ENCODE peak calls at places on chromosomes 1 and 21, in four cellular contexts. V, B, I and H are unnamed samples.

GRCh38 chr1:47930215-47930885 is 66.8 kb downstream of the TRABD2B start:
- DNase-seq in V (no peak), B (no peak), I (no peak), H (no peak)

GRCh38 chr1:173193639-173194038 is 13.5 kb downstream of the TNFSF4 start:
- DNase-seq in V (no peak), B (no peak), I (no peak), H (no peak)

GRCh38 chr1:91137173-91137852 is 115.5 kb upstream of the ZNF644 start:
- DNase-seq in V (no peak), B (no peak), I (no peak), H (no peak)

GRCh38 chr1:184298321-184299052 is 88.3 kb upstream of the C1orf21 start:
- DNase-seq in V (no peak), B (no peak), I (no peak), H (no peak)

GRCh38 chr1:205438213-205439158 is 16.6 kb upstream of the LEMD1 start:
- DNase-seq in V (peak; percentile 93), B (peak; percentile 70), I (peak; percentile 87), H (peak; percentile 93)

GRCh38 chr1:34781844-34782391 is 904 bp downstream of the GJB3 start:
- DNase-seq in V (peak; percentile 40), B (peak; percentile 73), I (no peak), H (no peak)

GRCh38 chr21:25790122-25790951 is 55.6 kb downstream of the GABPA start:
- DNase-seq in V (no peak), B (no peak), I (no peak), H (no peak)

GRCh38 chr1:78375996-78376395 is 114.8 kb upstream of the PTGFR start:
- DNase-seq in V (no peak), B (no peak), I (no peak), H (no peak)

GRCh38 chr21:17542371-17542992 is 29.6 kb downstream of the CXADR start:
- DNase-seq in V (no peak), B (no peak), I (no peak), H (no peak)

GRCh38 chr1:47755368-47755990 is 241.7 kb downstream of the TRABD2B start:
- DNase-seq in V (no peak), B (no peak), I (no peak), H (no peak)

GRCh38 chr1:107250169-107250568 is 109.3 kb downstream of the NTNG1 start:
- DNase-seq in V (no peak), B (no peak), I (no peak), H (no peak)

GRCh38 chr21:33266050-33266783 is at the start of gene IL10RB:
- DNase-seq in V (peak; percentile 80), B (peak; percentile 73), I (peak; percentile 76), H (peak; percentile 44)

GRCh38 chr21:35163381-35163780 is 114.3 kb upstream of the RUNX1 start:
- DNase-seq in V (no peak), B (no peak), I (no peak), H (no peak)

GRCh38 chr1:31479801-31480200 is 66.8 kb downstream of the SERINC2 start:
- DNase-seq in V (no peak), B (no peak), I (no peak), H (no peak)

GRCh38 chr1:236534164-236534651 is 10.4 kb downstream of the LGALS8 start:
- DNase-seq in V (no peak), B (no peak), I (no peak), H (no peak)

GRCh38 chr1:111597433-111597832 is 22.2 kb upstream of the RAP1A start:
- DNase-seq in V (no peak), B (no peak), I (no peak), H (no peak)

GRCh38 chr1:33169290-33170055 is 12.4 kb downstream of the TRIM62 start:
- DNase-seq in V (no peak), B (no peak), I (no peak), H (no peak)

DNA sequence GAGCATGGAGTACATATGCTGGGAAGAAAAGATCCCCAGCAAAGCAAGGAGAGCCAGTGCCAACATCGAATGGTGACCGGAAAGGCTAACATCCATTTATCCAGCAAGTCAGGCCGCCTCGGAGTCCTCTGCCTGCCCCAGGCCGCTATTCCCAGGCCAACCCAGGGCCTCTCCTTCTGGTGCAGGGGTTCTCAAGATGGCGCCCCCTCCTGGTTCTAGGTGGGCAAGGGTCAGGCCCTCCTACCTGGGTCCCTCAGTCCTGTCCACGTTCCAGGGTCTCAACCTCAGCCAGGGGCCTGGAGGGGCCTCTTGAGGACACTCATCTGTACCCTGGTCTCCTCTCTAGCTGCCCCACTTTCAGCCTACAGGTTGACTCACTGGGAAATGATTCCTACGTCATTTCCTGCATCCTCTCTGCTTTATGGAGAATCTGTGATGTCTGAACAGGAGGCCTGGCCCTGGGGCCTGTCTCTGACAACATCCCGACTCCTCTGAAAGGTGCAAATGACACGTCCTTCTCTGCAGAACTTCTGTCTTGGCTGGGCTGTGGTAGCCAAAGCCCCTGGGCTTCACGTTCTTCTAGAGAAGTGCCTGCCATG is 145.3 kb downstream of the PSMG1 start:
- DNase-seq in V (peak; percentile 56), B (no peak), I (peak; percentile 15), H (no peak)
- TF ChIP-seq CTCF in V (no peak), B (no peak), I (no peak), H (no peak)

DNA sequence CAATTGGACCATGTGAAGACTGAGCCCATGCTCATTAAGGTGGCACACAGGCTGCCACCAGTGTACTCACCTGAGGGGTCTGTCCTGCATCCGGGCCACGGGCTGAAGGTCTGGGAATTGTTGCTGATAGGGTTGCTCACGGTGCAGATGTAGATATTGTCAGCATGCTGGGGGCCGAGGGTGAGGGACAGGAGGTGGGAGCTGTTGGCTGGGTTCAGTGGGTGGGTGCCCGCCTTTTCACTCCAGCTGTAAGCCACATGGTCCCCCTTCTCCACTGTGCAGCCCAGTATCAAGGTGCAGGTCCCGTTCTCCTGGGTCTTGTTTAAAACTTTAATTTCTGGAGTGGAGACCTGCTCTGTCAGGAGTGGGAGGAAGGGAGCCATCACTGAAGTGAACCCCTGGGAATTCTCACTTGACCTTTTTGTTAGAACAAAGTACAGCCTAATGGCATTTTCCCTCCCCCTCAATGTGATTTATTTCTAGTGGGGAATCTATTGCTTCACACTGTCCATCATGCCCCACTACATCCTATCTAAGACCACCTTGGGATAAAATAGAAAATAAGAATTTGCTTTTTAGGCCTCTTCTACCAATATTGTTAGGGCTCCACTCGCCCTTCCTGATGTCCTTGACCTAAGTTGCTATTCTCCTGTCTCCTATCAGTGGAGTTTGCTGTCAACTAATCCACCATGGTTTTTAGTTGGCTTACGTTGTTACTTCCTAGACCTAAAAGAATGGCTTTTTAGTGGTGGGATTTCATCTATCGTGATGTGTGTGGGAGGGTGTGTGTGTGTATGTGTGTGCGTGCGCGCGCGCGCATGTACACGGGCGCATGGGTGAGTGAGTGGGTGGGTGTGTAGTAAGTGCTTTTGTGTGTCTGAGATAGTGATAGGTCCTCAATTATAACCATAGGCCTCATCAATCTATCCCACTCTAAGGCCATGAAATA is 12.0 kb downstream of the SLAMF1 start:
- DNase-seq in V (no peak), B (no peak), I (no peak), H (no peak)
- TF ChIP-seq POLR2A in V (no peak), B (no peak), I (no peak), H (no peak)

GRCh38 chr1:110489406-110489805 is 29.6 kb downstream of the KCNA10 start:
- DNase-seq in V (no peak), B (no peak), I (no peak), H (no peak)
- TF ChIP-seq CTCF in V (no peak), B (no peak), I (no peak), H (no peak)

GRCh38 chr1:2506007-2506860 is 20.2 kb downstream of the PANK4 start:
- DNase-seq in V (no peak), B (no peak), I (no peak), H (no peak)

GRCh38 chr1:2506901-2507565 is 19.4 kb downstream of the PANK4 start:
- DNase-seq in V (no peak), B (no peak), I (no peak), H (no peak)

GRCh38 chr1:2508180-2508579 is 18.2 kb downstream of the PANK4 start:
- DNase-seq in V (no peak), B (no peak), I (no peak), H (no peak)

GRCh38 chr1:2508751-2509150 is 17.6 kb downstream of the PANK4 start:
- DNase-seq in V (no peak), B (no peak), I (no peak), H (no peak)

GRCh38 chr1:2507744-2508155 is 18.6 kb downstream of the PANK4 start:
- DNase-seq in V (no peak), B (no peak), I (no peak), H (no peak)
- TF ChIP-seq POLR2A in V (no peak), B (no peak), I (no peak), H (no peak)

GRCh38 chr1:84539972-84540371 is 33.6 kb upstream of the GNG5 start:
- DNase-seq in V (no peak), B (no peak), I (no peak), H (no peak)

GRCh38 chr1:84540759-84541158 is 33.5 kb downstream of the CTBS start:
- DNase-seq in V (no peak), B (no peak), I (no peak), H (no peak)

GRCh38 chr1:84538599-84538998 is 32.2 kb upstream of the GNG5 start:
- DNase-seq in V (no peak), B (no peak), I (no peak), H (no peak)

DNA sequence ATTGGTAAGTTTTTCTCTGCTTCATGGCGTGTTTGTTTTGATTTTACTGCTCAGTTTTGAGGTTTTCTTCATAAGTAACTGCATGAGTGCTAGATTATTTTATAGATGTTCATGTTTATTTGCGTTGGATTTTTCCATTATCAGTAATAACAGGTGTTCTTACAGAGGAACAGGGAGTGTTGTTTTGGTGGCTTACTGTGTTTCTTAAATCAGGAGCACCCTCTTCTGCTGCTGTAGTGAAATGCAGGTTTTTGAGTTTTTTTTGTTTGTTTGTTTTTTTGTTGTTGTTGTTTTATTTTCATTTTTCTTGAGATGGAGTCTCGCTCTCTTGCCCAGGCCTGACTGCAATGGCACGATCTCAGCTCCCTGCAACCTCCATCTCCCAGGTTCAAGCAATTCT is 32.6 kb downstream of the CTBS start:
- DNase-seq in V (no peak), B (no peak), I (no peak), H (no peak)
- TF ChIP-seq CTCF in V (peak; percentile 12), B (peak; percentile 30), I (no peak), H (no peak)

DNA sequence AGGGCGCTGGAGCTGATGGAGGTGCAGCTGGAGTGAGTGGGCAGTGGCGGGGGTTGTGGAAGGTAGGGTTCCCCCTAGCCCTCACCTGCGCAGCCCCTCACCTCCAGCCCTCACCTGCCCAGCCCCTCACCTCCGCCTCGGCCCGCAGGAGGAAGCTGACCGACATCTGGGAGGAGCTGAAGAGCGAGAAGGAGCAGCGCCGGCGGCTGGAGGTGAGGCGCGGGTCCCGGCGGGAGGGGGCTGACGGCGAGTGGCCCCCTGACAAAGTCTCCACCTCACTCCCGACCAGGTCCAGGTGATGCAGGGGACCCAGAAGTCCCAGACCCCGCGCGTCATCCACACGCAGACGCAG is 2.7 kb downstream of the EVA1B start:
- DNase-seq in V (no peak), B (no peak), I (no peak), H (no peak)
- TF ChIP-seq POLR2A in V (no peak), B (no peak), I (no peak), H (no peak)

GRCh38 chr1:154616659-154617345 is 8.8 kb upstream of the ADAR start:
- DNase-seq in V (no peak), B (no peak), I (peak; percentile 47), H (no peak)

GRCh38 chr1:154611150-154611865 is 3.3 kb upstream of the ADAR start:
- DNase-seq in V (no peak), B (no peak), I (no peak), H (no peak)

GRCh38 chr1:154615411-154615810 is 7.4 kb upstream of the ADAR start:
- DNase-seq in V (no peak), B (no peak), I (no peak), H (no peak)

GRCh38 chr1:154614247-154614646 is 6.3 kb upstream of the ADAR start:
- DNase-seq in V (no peak), B (no peak), I (no peak), H (no peak)

GRCh38 chr1:154614887-154615286 is 6.9 kb upstream of the ADAR start:
- DNase-seq in V (no peak), B (no peak), I (no peak), H (no peak)
- TF ChIP-seq CTCF in V (no peak), B (no peak), I (no peak), H (no peak)